ENCODE peak calls at places on chromosome 9, in ten cellular contexts. C, E, X, A, J, F, U, K, O and T are unnamed samples.

GRCh38 chr9:22682536-22683392 is 236.1 kb downstream of the DMRTA1 start:
- DNase-seq in C (peak), E (no peak), X (peak), A (no peak), J (no peak), F (peak), U (no peak), K (no peak), O (no peak), T (no peak)

GRCh38 chr9:133282454-133283238 is 7.6 kb upstream of the ABO start:
- DNase-seq in C (no peak), E (no peak), X (no peak), A (no peak), J (no peak), F (no peak), U (no peak), K (no peak), O (no peak), T (no peak)

GRCh38 chr9:98085058-98085457 is 28.5 kb downstream of the NANS start:
- DNase-seq in C (no peak), E (peak), X (no peak), A (no peak), J (no peak), F (no peak), U (no peak), K (no peak), O (no peak), T (no peak)

GRCh38 chr9:93115486-93115885 is 18.6 kb downstream of the NINJ1 start:
- DNase-seq in C (no peak), E (no peak), X (no peak), A (peak), J (peak), F (no peak), U (peak), K (no peak), O (no peak), T (no peak)

GRCh38 chr9:5953743-5954707 is 61.4 kb downstream of the RANBP6 start:
- DNase-seq in C (peak), E (no peak), X (no peak), A (no peak), J (no peak), F (peak), U (no peak), K (no peak), O (no peak), T (no peak)

GRCh38 chr9:113492343-113493079 is 29.0 kb downstream of the RGS3 start:
- DNase-seq in C (no peak), E (no peak), X (no peak), A (peak), J (peak), F (peak), U (no peak), K (no peak), O (no peak), T (no peak)

GRCh38 chr9:21030389-21031035 is 928 bp downstream of the HACD4 start:
- DNase-seq in C (peak), E (no peak), X (no peak), A (no peak), J (no peak), F (peak), U (no peak), K (peak), O (no peak), T (peak)

GRCh38 chr9:126456396-126456795 is 129.8 kb downstream of the MVB12B start:
- DNase-seq in C (no peak), E (no peak), X (no peak), A (no peak), J (no peak), F (no peak), U (no peak), K (no peak), O (no peak), T (no peak)

GRCh38 chr9:101235105-101235866 is 149.5 kb downstream of the BAAT start:
- DNase-seq in C (peak), E (no peak), X (no peak), A (no peak), J (no peak), F (no peak), U (no peak), K (no peak), O (no peak), T (no peak)

GRCh38 chr9:124481115-124481514 is 26.1 kb downstream of the NR5A1 start:
- DNase-seq in C (no peak), E (no peak), X (no peak), A (no peak), J (no peak), F (no peak), U (peak), K (no peak), O (no peak), T (no peak)

GRCh38 chr9:38641985-38642864 is 21.8 kb upstream of the ANKRD18A start:
- DNase-seq in C (peak), E (no peak), X (peak), A (no peak), J (no peak), F (peak), U (no peak), K (no peak), O (no peak), T (peak)

GRCh38 chr9:113558632-113559502 is 95.3 kb downstream of the RGS3 start:
- DNase-seq in C (no peak), E (peak), X (no peak), A (peak), J (peak), F (peak), U (peak), K (no peak), O (no peak), T (peak)

GRCh38 chr9:136900556-136900955 is 14.2 kb downstream of the TRAF2 start:
- DNase-seq in C (no peak), E (no peak), X (no peak), A (no peak), J (no peak), F (no peak), U (no peak), K (no peak), O (no peak), T (no peak)

GRCh38 chr9:34459941-34460340 is 1.3 kb downstream of the DNAI1 start:
- DNase-seq in C (no peak), E (no peak), X (no peak), A (no peak), J (no peak), F (no peak), U (no peak), K (no peak), O (no peak), T (no peak)

GRCh38 chr9:81182421-81182820 is 506.9 kb downstream of the TLE1 start:
- DNase-seq in C (peak), E (no peak), X (peak), A (no peak), J (no peak), F (peak), U (no peak), K (no peak), O (no peak), T (peak)

GRCh38 chr9:135951889-135952663 is 9.1 kb downstream of the UBAC1 start:
- DNase-seq in C (no peak), E (no peak), X (peak), A (no peak), J (no peak), F (peak), U (no peak), K (no peak), O (no peak), T (peak)

GRCh38 chr9:136899196-136899595 is 12.9 kb downstream of the TRAF2 start:
- DNase-seq in C (peak), E (peak), X (no peak), A (no peak), J (no peak), F (no peak), U (no peak), K (no peak), O (no peak), T (no peak)

GRCh38 chr9:135380321-135380960 is 99.1 kb upstream of the PPP1R26 start:
- DNase-seq in C (no peak), E (no peak), X (no peak), A (no peak), J (no peak), F (no peak), U (no peak), K (no peak), O (no peak), T (no peak)

GRCh38 chr9:14320272-14321245 is 6.6 kb upstream of the NFIB start:
- DNase-seq in C (peak), E (no peak), X (peak), A (no peak), J (peak), F (peak), U (no peak), K (no peak), O (no peak), T (peak)

GRCh38 chr9:128607642-128608350 is 48.9 kb downstream of the DYNC2I2 start:
- DNase-seq in C (no peak), E (no peak), X (no peak), A (peak), J (peak), F (peak), U (peak), K (no peak), O (no peak), T (no peak)

GRCh38 chr9:108477538-108478006 is 378.2 kb downstream of the ACTL7B start:
- DNase-seq in C (peak), E (no peak), X (peak), A (no peak), J (no peak), F (peak), U (no peak), K (no peak), O (no peak), T (peak)

GRCh38 chr9:137441289-137441934 is at the start of gene ENTPD8:
- DNase-seq in C (peak), E (peak), X (no peak), A (no peak), J (no peak), F (no peak), U (no peak), K (no peak), O (no peak), T (no peak)

GRCh38 chr9:105244996-105245719 is 707 bp downstream of the SLC44A1 start:
- DNase-seq in C (peak), E (peak), X (no peak), A (peak), J (peak), F (no peak), U (peak), K (peak), O (no peak), T (no peak)

GRCh38 chr9:97858393-97858713 is 5.3 kb downstream of the FOXE1 start:
- DNase-seq in C (no peak), E (no peak), X (no peak), A (no peak), J (no peak), F (no peak), U (no peak), K (no peak), O (no peak), T (no peak)

GRCh38 chr9:80664327-80665210 is 1024.8 kb downstream of the TLE1 start:
- DNase-seq in C (peak), E (no peak), X (no peak), A (no peak), J (no peak), F (no peak), U (no peak), K (no peak), O (no peak), T (no peak)

GRCh38 chr9:33131505-33132248 is 35.5 kb downstream of the B4GALT1 start:
- DNase-seq in C (no peak), E (no peak), X (no peak), A (no peak), J (no peak), F (no peak), U (no peak), K (no peak), O (no peak), T (no peak)

GRCh38 chr9:33415152-33416038 is 13.0 kb upstream of the AQP7 start:
- DNase-seq in C (peak), E (peak), X (no peak), A (peak), J (peak), F (peak), U (peak), K (peak), O (no peak), T (peak)

GRCh38 chr9:134065720-134066419 is 2.0 kb downstream of the BRD3 start:
- DNase-seq in C (no peak), E (peak), X (no peak), A (no peak), J (no peak), F (peak), U (peak), K (peak), O (no peak), T (peak)

GRCh38 chr9:34125681-34126206 is 754 bp downstream of the DCAF12 start:
- DNase-seq in C (peak), E (peak), X (no peak), A (no peak), J (no peak), F (peak), U (no peak), K (no peak), O (no peak), T (no peak)

GRCh38 chr9:111983484-111983908 is 86.9 kb downstream of the UGCG start:
- DNase-seq in C (no peak), E (no peak), X (no peak), A (no peak), J (no peak), F (no peak), U (no peak), K (no peak), O (no peak), T (no peak)

GRCh38 chr9:92647671-92648446 is 22.1 kb downstream of the IPPK start:
- DNase-seq in C (no peak), E (peak), X (no peak), A (no peak), J (no peak), F (no peak), U (no peak), K (no peak), O (no peak), T (no peak)

GRCh38 chr9:121676916-121677315 is 25.5 kb downstream of the DAB2IP start:
- DNase-seq in C (no peak), E (peak), X (no peak), A (no peak), J (no peak), F (no peak), U (no peak), K (no peak), O (no peak), T (no peak)

GRCh38 chr9:121673576-121673975 is 22.1 kb downstream of the DAB2IP start:
- DNase-seq in C (no peak), E (peak), X (no peak), A (no peak), J (no peak), F (no peak), U (no peak), K (no peak), O (no peak), T (no peak)

GRCh38 chr9:121674952-121675351 is 23.5 kb downstream of the DAB2IP start:
- DNase-seq in C (no peak), E (peak), X (no peak), A (no peak), J (no peak), F (no peak), U (no peak), K (no peak), O (no peak), T (peak)

GRCh38 chr9:121675969-121676822 is 24.8 kb downstream of the DAB2IP start:
- DNase-seq in C (no peak), E (peak), X (no peak), A (no peak), J (peak), F (no peak), U (no peak), K (no peak), O (no peak), T (no peak)

GRCh38 chr9:121675381-121675780 is 23.9 kb downstream of the DAB2IP start:
- DNase-seq in C (no peak), E (peak), X (no peak), A (no peak), J (no peak), F (no peak), U (no peak), K (no peak), O (no peak), T (no peak)
- H3K4me3 ChIP-seq in C (no peak), E (no peak), X (no peak), A (no peak), J (no peak), F (no peak), U (no peak), K (no peak), O (no peak), T (no peak)

GRCh38 chr9:107239474-107239873 is 43.6 kb upstream of the RAD23B start:
- DNase-seq in C (no peak), E (no peak), X (no peak), A (no peak), J (no peak), F (peak), U (no peak), K (no peak), O (no peak), T (no peak)
- TF ChIP-seq CTCF in C (no peak), E (peak), X (peak), A (no peak), J (peak), F (peak), U (peak), K (peak), O (peak), T (peak)

GRCh38 chr9:27429917-27430316 is 94.2 kb upstream of the IFNK start:
- DNase-seq in C (no peak), E (no peak), X (no peak), A (no peak), J (no peak), F (no peak), U (no peak), K (no peak), O (no peak), T (no peak)

GRCh38 chr9:27430754-27431540 is 93.1 kb upstream of the IFNK start:
- DNase-seq in C (no peak), E (no peak), X (no peak), A (no peak), J (no peak), F (no peak), U (no peak), K (no peak), O (no peak), T (no peak)

GRCh38 chr9:27433599-27434325 is 90.3 kb upstream of the IFNK start:
- DNase-seq in C (no peak), E (no peak), X (no peak), A (no peak), J (no peak), F (no peak), U (no peak), K (no peak), O (no peak), T (no peak)

GRCh38 chr9:27431573-27431972 is 92.5 kb upstream of the IFNK start:
- DNase-seq in C (no peak), E (no peak), X (no peak), A (no peak), J (no peak), F (peak), U (no peak), K (no peak), O (no peak), T (no peak)

DNA sequence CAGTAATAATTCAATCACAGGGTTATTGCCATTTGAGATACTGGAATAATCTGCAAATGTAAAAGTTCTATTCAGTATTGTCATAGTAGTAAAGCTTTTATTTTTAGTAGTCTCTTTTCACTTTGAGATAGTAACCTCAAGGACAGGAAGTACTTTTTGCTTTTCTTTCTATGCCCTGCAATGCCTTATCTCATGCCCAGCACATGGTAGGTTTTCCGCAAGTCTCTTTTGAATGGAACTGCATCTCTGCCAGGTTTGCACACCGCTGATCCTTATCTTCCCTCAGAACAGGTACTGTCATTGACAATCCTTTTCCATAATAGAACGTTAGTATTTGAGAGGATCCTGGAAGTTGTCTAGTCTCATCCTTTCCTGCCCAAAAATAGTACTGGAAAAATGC is 91.8 kb upstream of the IFNK start:
- DNase-seq in C (no peak), E (no peak), X (no peak), A (no peak), J (no peak), F (no peak), U (no peak), K (no peak), O (no peak), T (no peak)
- H3K27ac ChIP-seq in C (no peak), E (peak), X (no peak), A (peak), J (peak), F (no peak), U (no peak), K (no peak), O (peak), T (no peak)

GRCh38 chr9:95382433-95382832 is 64.9 kb upstream of the FANCC start:
- DNase-seq in C (no peak), E (no peak), X (no peak), A (no peak), J (no peak), F (no peak), U (no peak), K (no peak), O (no peak), T (no peak)
- H3K4me3 ChIP-seq in C (no peak), E (no peak), X (no peak), A (no peak), J (no peak), F (no peak), U (no peak), K (no peak), O (no peak), T (no peak)

GRCh38 chr9:70137577-70137976 is 93.9 kb downstream of the MAMDC2 start:
- DNase-seq in C (no peak), E (no peak), X (no peak), A (no peak), J (no peak), F (no peak), U (no peak), K (no peak), O (no peak), T (peak)

GRCh38 chr9:70136632-70137031 is 93.0 kb downstream of the MAMDC2 start:
- DNase-seq in C (no peak), E (no peak), X (no peak), A (no peak), J (no peak), F (peak), U (no peak), K (no peak), O (no peak), T (peak)

GRCh38 chr9:70133253-70134208 is 89.9 kb downstream of the MAMDC2 start:
- DNase-seq in C (no peak), E (no peak), X (no peak), A (no peak), J (no peak), F (no peak), U (no peak), K (no peak), O (no peak), T (no peak)

GRCh38 chr9:70134360-70134759 is 90.7 kb downstream of the MAMDC2 start:
- DNase-seq in C (no peak), E (no peak), X (no peak), A (no peak), J (no peak), F (no peak), U (no peak), K (no peak), O (no peak), T (no peak)

DNA sequence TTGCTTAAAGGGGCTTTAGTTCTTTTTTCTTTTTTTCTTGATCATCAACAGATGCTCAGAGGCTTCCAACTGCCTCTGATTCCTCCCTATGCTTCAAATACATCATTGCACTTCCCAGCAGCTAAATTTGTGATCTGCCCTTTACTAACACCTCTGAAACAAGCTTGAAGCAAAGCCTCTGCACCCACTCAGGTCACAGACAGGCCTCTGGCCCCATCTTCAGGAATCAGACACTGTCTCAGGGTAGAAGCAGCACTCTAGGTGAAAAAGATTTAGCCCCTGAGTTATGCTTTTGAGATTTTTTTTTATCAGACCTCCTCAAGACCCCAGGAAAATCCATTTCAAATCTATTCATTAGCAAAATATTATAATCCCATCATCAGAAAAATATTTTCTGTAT is 91.5 kb downstream of the MAMDC2 start:
- DNase-seq in C (no peak), E (no peak), X (no peak), A (no peak), J (no peak), F (no peak), U (no peak), K (no peak), O (no peak), T (no peak)
- TF ChIP-seq CTCF in C (no peak), E (no peak), X (peak), A (no peak), J (no peak), F (no peak), U (no peak), K (no peak), O (no peak), T (peak)

DNA sequence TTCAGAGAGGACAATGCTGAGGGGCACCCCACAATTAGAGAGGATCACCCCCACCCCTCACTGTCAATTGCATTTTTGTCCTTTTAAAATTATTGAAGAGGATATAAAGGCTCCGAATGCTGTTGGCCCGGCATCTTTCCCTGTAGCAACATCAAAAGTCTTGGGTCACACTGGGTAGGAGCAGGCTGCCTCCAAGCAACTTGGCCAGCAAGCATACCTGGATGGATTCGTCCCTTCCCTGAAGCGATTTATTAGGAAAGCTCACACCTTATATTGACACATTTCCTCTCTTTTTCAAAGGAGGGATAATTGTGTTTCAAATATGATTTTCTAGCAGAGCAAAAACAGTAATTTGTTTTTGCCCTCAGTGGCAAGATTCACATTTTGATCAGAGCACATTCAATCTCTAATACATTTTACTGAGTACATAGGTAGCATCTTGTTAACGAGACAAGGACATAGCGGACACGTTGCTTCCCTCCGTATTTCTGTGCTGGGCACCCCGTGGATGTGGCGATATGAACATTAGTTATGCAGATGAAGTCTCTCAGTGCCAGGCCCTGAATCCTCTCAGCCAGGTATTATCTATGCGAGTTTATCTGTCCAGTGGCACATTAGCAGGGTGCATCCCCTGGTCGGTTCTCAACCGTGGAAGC is 321.4 kb downstream of the NTRK2 start:
- DNase-seq in C (no peak), E (no peak), X (no peak), A (no peak), J (no peak), F (no peak), U (no peak), K (no peak), O (no peak), T (no peak)
- H3K27ac ChIP-seq in C (no peak), E (no peak), X (no peak), A (no peak), J (no peak), F (no peak), U (no peak), K (no peak), O (peak), T (no peak)

GRCh38 chr9:96612105-96612965 is 7.3 kb downstream of the CDC14B start:
- DNase-seq in C (peak), E (no peak), X (peak), A (peak), J (peak), F (peak), U (peak), K (no peak), O (no peak), T (peak)
- H3K4me3 ChIP-seq in C (peak), E (no peak), X (peak), A (no peak), J (peak), F (no peak), U (no peak), K (no peak), O (peak), T (no peak)